ENCODE peak calls at places on chromosomes 6 and 20, in seven cellular contexts. L is heart left ventricle; K is mammary epithelial cell; W is IMR-90; E is ovary; G is CD8-positive, alpha-beta T cell; Y is tibial artery. T is an unnamed sample. For H3K36me3, the result is how much of the 10 kb centered on the place peaks cover.

GRCh38 chr20:13221673-13222318 is 722 bp downstream of the ISM1 start:
- DNase-seq in L (peak), K (peak), W (peak), E (peak), G (peak), Y (peak), T (peak)

GRCh38 chr20:41095110-41095969 is 42.0 kb upstream of the PLCG1 start:
- DNase-seq in L (peak), K (no peak), W (peak), E (peak), G (peak), Y (peak), T (peak)

GRCh38 chr20:48951646-48952045 is 30.1 kb downstream of the ARFGEF2 start:
- DNase-seq in L (no peak), K (no peak), W (no peak), E (no peak), G (no peak), Y (no peak), T (no peak)

GRCh38 chr20:56750430-56750829 is 121.3 kb downstream of the TFAP2C start:
- DNase-seq in L (no peak), K (no peak), W (no peak), E (no peak), G (no peak), Y (no peak), T (no peak)

GRCh38 chr20:44973053-44973452 is 6.7 kb downstream of the STK4 start:
- DNase-seq in L (no peak), K (no peak), W (no peak), E (no peak), G (no peak), Y (no peak), T (no peak)

GRCh38 chr6:149889321-149889720 is 8.6 kb downstream of the RAET1E start:
- DNase-seq in L (no peak), K (no peak), W (peak), E (no peak), G (no peak), Y (no peak), T (no peak)

GRCh38 chr6:107578642-107579332 is 88.9 kb downstream of the SOBP start:
- DNase-seq in L (no peak), K (no peak), W (no peak), E (no peak), G (no peak), Y (no peak), T (no peak)

GRCh38 chr20:34528921-34529297 is 12.7 kb downstream of the DYNLRB1 start:
- DNase-seq in L (peak), K (no peak), W (no peak), E (no peak), G (no peak), Y (peak), T (peak)

GRCh38 chr20:51426879-51427624 is 115.5 kb downstream of the NFATC2 start:
- DNase-seq in L (no peak), K (no peak), W (no peak), E (no peak), G (no peak), Y (no peak), T (no peak)
- H3K36me3 ChIP-seq in L (under half), K (under half), W (under half), E (under half), G (under half), Y (under half), T (under half)

GRCh38 chr20:62235001-62235776 is 3.1 kb upstream of the OSBPL2 start:
- DNase-seq in L (no peak), K (no peak), W (no peak), E (no peak), G (no peak), Y (no peak), T (no peak)
- H3K27ac ChIP-seq in L (peak), K (no peak), W (no peak), E (no peak), G (no peak), Y (no peak), T (no peak)

GRCh38 chr6:71287038-71287437 is 1.6 kb upstream of the OGFRL1 start:
- DNase-seq in L (peak), K (no peak), W (peak), E (no peak), G (no peak), Y (peak), T (peak)

GRCh38 chr6:71289802-71290175 is 1.2 kb downstream of the OGFRL1 start:
- DNase-seq in L (no peak), K (no peak), W (no peak), E (no peak), G (no peak), Y (no peak), T (no peak)

GRCh38 chr6:71289039-71289801 is 609 bp downstream of the OGFRL1 start:
- DNase-seq in L (peak), K (no peak), W (no peak), E (peak), G (peak), Y (peak), T (peak)

GRCh38 chr6:71287926-71288227 is 734 bp upstream of the OGFRL1 start:
- DNase-seq in L (no peak), K (no peak), W (no peak), E (no peak), G (no peak), Y (no peak), T (no peak)

GRCh38 chr6:71288228-71289038 is at the start of gene OGFRL1:
- DNase-seq in L (peak), K (peak), W (peak), E (peak), G (peak), Y (peak), T (peak)
- H3K36me3 ChIP-seq in L (under half), K (under half), W (under half), E (under half), G (under half), Y (under half), T (under half)

GRCh38 chr6:16544521-16544920 is 216.7 kb downstream of the ATXN1 start:
- DNase-seq in L (peak), K (no peak), W (no peak), E (no peak), G (no peak), Y (no peak), T (no peak)
- H3K27ac ChIP-seq in L (peak), K (no peak), W (no peak), E (no peak), G (no peak), Y (peak), T (no peak)